ENCODE peak calls at places on chromosome 1, in six cellular contexts. V is pancreas, P is ascending aorta, O is body of pancreas, Q is coronary artery, U is PC-3. M is an unnamed sample.
A peak's percentile ranks its signal among the peaks of the same experiment; 100 is the strongest.

GRCh38 chr1:150688786-150689185 is 8.2 kb downstream of the GOLPH3L start:
- DNase-seq in V (no peak), P (no peak), O (no peak), Q (no peak), U (peak; percentile 71), M (no peak)

GRCh38 chr1:170145691-170146676 is at the start of gene NTMT2:
- DNase-seq in V (no peak), P (no peak), O (peak; percentile 16), Q (no peak), U (no peak), M (peak; percentile 96)

GRCh38 chr1:115980998-115981993 is 5.0 kb downstream of the SLC22A15 start:
- DNase-seq in V (no peak), P (no peak), O (peak; percentile 32), Q (no peak), U (peak; percentile 64), M (peak; percentile 85)

GRCh38 chr1:147111381-147112130 is 60.7 kb downstream of the PRKAB2 start:
- DNase-seq in V (no peak), P (no peak), O (no peak), Q (no peak), U (peak; percentile 35), M (no peak)

GRCh38 chr1:96424882-96425281 is 296.7 kb upstream of the PTBP2 start:
- DNase-seq in V (no peak), P (no peak), O (no peak), Q (no peak), U (no peak), M (no peak)

GRCh38 chr1:44293761-44294315 is 61.2 kb downstream of the ERI3 start:
- DNase-seq in V (peak; percentile 96), P (no peak), O (peak; percentile 91), Q (no peak), U (no peak), M (no peak)

GRCh38 chr1:19477284-19478240 is 7.8 kb downstream of the CAPZB start:
- DNase-seq in V (no peak), P (peak; percentile 65), O (peak; percentile 57), Q (no peak), U (no peak), M (no peak)

GRCh38 chr1:75502776-75503175 is 108.1 kb downstream of the SLC44A5 start:
- DNase-seq in V (no peak), P (no peak), O (no peak), Q (no peak), U (no peak), M (no peak)

GRCh38 chr1:2330035-2330434 is 61.3 kb downstream of the MORN1 start:
- DNase-seq in V (no peak), P (no peak), O (no peak), Q (no peak), U (no peak), M (no peak)

GRCh38 chr1:159900086-159900680 is at the start of gene CFAP45:
- DNase-seq in V (peak; percentile 96), P (peak; percentile 91), O (peak; percentile 96), Q (peak; percentile 92), U (peak; percentile 97), M (peak; percentile 98)

GRCh38 chr1:113652773-113653172 is 106.5 kb downstream of the PHTF1 start:
- DNase-seq in V (no peak), P (no peak), O (no peak), Q (no peak), U (peak; percentile 8), M (no peak)

GRCh38 chr1:210232524-210233215 is at the start of gene SERTAD4:
- DNase-seq in V (peak; percentile 71), P (no peak), O (peak; percentile 26), Q (no peak), U (peak; percentile 94), M (peak; percentile 78)

GRCh38 chr1:11845641-11846335 is 1.8 kb downstream of the NPPA start:
- DNase-seq in V (no peak), P (no peak), O (no peak), Q (no peak), U (peak; percentile 57), M (peak; percentile 57)

GRCh38 chr1:905071-905749 is 18.5 kb upstream of the SAMD11 start:
- DNase-seq in V (peak; percentile 76), P (peak; percentile 74), O (peak; percentile 39), Q (peak; percentile 82), U (no peak), M (peak; percentile 78)

GRCh38 chr1:200029624-200030074 is 2.1 kb downstream of the NR5A2 start:
- DNase-seq in V (peak; percentile 65), P (no peak), O (no peak), Q (peak; percentile 69), U (peak; percentile 43), M (peak; percentile 85)

GRCh38 chr1:81377406-81377805 is 423.3 kb upstream of the ADGRL2 start:
- DNase-seq in V (no peak), P (no peak), O (no peak), Q (no peak), U (peak; percentile 16), M (peak; percentile 65)

GRCh38 chr1:34711469-34711868 is 43.4 kb upstream of the GJB5 start:
- DNase-seq in V (no peak), P (no peak), O (no peak), Q (no peak), U (peak; percentile 9), M (no peak)

GRCh38 chr1:221636967-221637366 is 104.9 kb downstream of the DUSP10 start:
- DNase-seq in V (no peak), P (no peak), O (no peak), Q (no peak), U (no peak), M (no peak)

GRCh38 chr1:89786628-89787214 is 34.1 kb upstream of the LRRC8D start:
- DNase-seq in V (no peak), P (no peak), O (no peak), Q (no peak), U (no peak), M (no peak)

GRCh38 chr1:174726167-174726879 is 273.4 kb upstream of the CACYBP start:
- DNase-seq in V (no peak), P (no peak), O (no peak), Q (no peak), U (peak; percentile 37), M (no peak)

GRCh38 chr1:214234635-214235025 is 46.3 kb upstream of the SMYD2 start:
- DNase-seq in V (no peak), P (no peak), O (no peak), Q (no peak), U (no peak), M (no peak)

GRCh38 chr1:229028509-229028908 is 242.4 kb upstream of the RAB4A start:
- DNase-seq in V (no peak), P (no peak), O (no peak), Q (no peak), U (no peak), M (no peak)

GRCh38 chr1:204637985-204638356 is 47.6 kb downstream of the LRRN2 start:
- DNase-seq in V (peak; percentile 16), P (no peak), O (peak; percentile 16), Q (no peak), U (no peak), M (no peak)

GRCh38 chr1:200837931-200838571 is 34.7 kb upstream of the GPR25 start:
- DNase-seq in V (no peak), P (no peak), O (no peak), Q (no peak), U (peak; percentile 82), M (no peak)

GRCh38 chr1:156813298-156813697 is 3.4 kb downstream of the SH2D2A start:
- DNase-seq in V (no peak), P (no peak), O (no peak), Q (no peak), U (no peak), M (no peak)

GRCh38 chr1:201614262-201615015 is 75.5 kb downstream of the NAV1 start:
- DNase-seq in V (no peak), P (no peak), O (no peak), Q (no peak), U (no peak), M (peak; percentile 95)

GRCh38 chr1:173451981-173452380 is 25.2 kb upstream of the PRDX6 start:
- DNase-seq in V (no peak), P (no peak), O (peak; percentile 93), Q (no peak), U (peak; percentile 74), M (no peak)

GRCh38 chr1:223811634-223812101 is 34.1 kb downstream of the TP53BP2 start:
- DNase-seq in V (no peak), P (no peak), O (no peak), Q (no peak), U (peak; percentile 79), M (no peak)
- TF ChIP-seq CTCF in V (peak; percentile 38), P (peak; percentile 37), O (peak; percentile 41), Q (peak; percentile 36), U (peak; percentile 85), M (peak; percentile 69)

GRCh38 chr1:184973308-184974085 is 811 bp downstream of the NIBAN1 start:
- DNase-seq in V (no peak), P (peak; percentile 81), O (peak; percentile 62), Q (no peak), U (peak; percentile 28), M (peak; percentile 82)

GRCh38 chr1:184972281-184973055 is 1.8 kb downstream of the NIBAN1 start:
- DNase-seq in V (no peak), P (no peak), O (peak; percentile 26), Q (no peak), U (peak; percentile 8), M (no peak)

GRCh38 chr1:184974086-184974836 is at the start of gene NIBAN1:
- DNase-seq in V (peak; percentile 86), P (peak; percentile 91), O (peak; percentile 85), Q (peak; percentile 91), U (peak; percentile 55), M (peak; percentile 88)

GRCh38 chr1:184974837-184975115 is 468 bp upstream of the NIBAN1 start:
- DNase-seq in V (no peak), P (no peak), O (no peak), Q (no peak), U (no peak), M (no peak)

GRCh38 chr1:184975208-184975875 is 1.0 kb upstream of the NIBAN1 start:
- DNase-seq in V (no peak), P (no peak), O (peak; percentile 33), Q (no peak), U (no peak), M (no peak)
- H3K27ac ChIP-seq in V (no peak overlapping the region), P (peak overlapping the region; percentile 99), O (peak overlapping the region; percentile 94), Q (peak overlapping the region; percentile 98), U (no peak overlapping the region), M (no peak overlapping the region)

GRCh38 chr1:196059210-196059609 is 549.0 kb downstream of the KCNT2 start:
- DNase-seq in V (no peak), P (no peak), O (no peak), Q (no peak), U (peak; percentile 7), M (no peak)
- TF ChIP-seq CTCF in V (no peak), P (no peak), O (no peak), Q (no peak), U (peak; percentile 15), M (peak; percentile 19)

GRCh38 chr1:212559929-212560328 is 48.6 kb upstream of the ATF3 start:
- DNase-seq in V (no peak), P (no peak), O (no peak), Q (no peak), U (no peak), M (no peak)
- H3K27ac ChIP-seq in V (no peak overlapping the region), P (peak overlapping the region; percentile 93), O (peak overlapping the region; percentile 87), Q (peak overlapping the region; percentile 79), U (no peak overlapping the region), M (no peak overlapping the region)

M was measured in endodermal cell.